ENCODE peak calls at places on chromosomes 1 and 21, in ten cellular contexts. One of them, this sample, is unnamed.

GRCh38 chr1:63317007-63317813 is 5.2 kb upstream of the FOXD3 start:
- DNase-seq in GM19239: peak; percentile 78
- DNase-seq in left kidney: peak; percentile 76
- DNase-seq in stimulated activated CD4-positive, alpha-beta T cell treated with anti-CD3 and anti-CD28 coated beads, Interleukin-2, amount 100 ng/mL, for 48 hours: peak; percentile 53
- DNase-seq in HEK293T: peak; percentile 97
- DNase-seq in Ammon's horn: no peak
- DNase-seq in activated T-cell treated with anti-CD3 and anti-CD28 coated beads, Interleukin-2, amount 50 U/mL, for 72 hours: peak; percentile 84
- DNase-seq in G401: peak; percentile 15
- DNase-seq in posterior cingulate gyrus: no peak
- DNase-seq in HCT116: peak; percentile 78
- DNase-seq in this sample: no peak

GRCh38 chr1:156652992-156653355 is 11.1 kb downstream of the BCAN start:
- DNase-seq in left kidney: no peak
- DNase-seq in G401: no peak
- DNase-seq in GM19239: no peak
- DNase-seq in HEK293T: no peak
- DNase-seq in stimulated activated CD4-positive, alpha-beta T cell treated with anti-CD3 and anti-CD28 coated beads, Interleukin-2, amount 100 ng/mL, for 48 hours: no peak
- DNase-seq in Ammon's horn: no peak
- DNase-seq in HCT116: no peak
- DNase-seq in posterior cingulate gyrus: no peak
- DNase-seq in activated T-cell treated with anti-CD3 and anti-CD28 coated beads, Interleukin-2, amount 50 U/mL, for 72 hours: no peak
- DNase-seq in this sample: no peak

GRCh38 chr1:64061430-64062104 is 141.9 kb upstream of the UBE2U start:
- DNase-seq in stimulated activated CD4-positive, alpha-beta T cell treated with anti-CD3 and anti-CD28 coated beads, Interleukin-2, amount 100 ng/mL, for 48 hours: no peak
- DNase-seq in G401: no peak
- DNase-seq in GM19239: no peak
- DNase-seq in activated T-cell treated with anti-CD3 and anti-CD28 coated beads, Interleukin-2, amount 50 U/mL, for 72 hours: no peak
- DNase-seq in HEK293T: no peak
- DNase-seq in posterior cingulate gyrus: no peak
- DNase-seq in HCT116: no peak
- DNase-seq in left kidney: no peak
- DNase-seq in Ammon's horn: no peak
- DNase-seq in this sample: no peak

GRCh38 chr1:113576271-113576670 is 183.0 kb downstream of the PHTF1 start:
- DNase-seq in posterior cingulate gyrus: no peak
- DNase-seq in GM19239: no peak
- DNase-seq in HEK293T: no peak
- DNase-seq in activated T-cell treated with anti-CD3 and anti-CD28 coated beads, Interleukin-2, amount 50 U/mL, for 72 hours: no peak
- DNase-seq in G401: no peak
- DNase-seq in Ammon's horn: no peak
- DNase-seq in left kidney: no peak
- DNase-seq in HCT116: no peak
- DNase-seq in stimulated activated CD4-positive, alpha-beta T cell treated with anti-CD3 and anti-CD28 coated beads, Interleukin-2, amount 100 ng/mL, for 48 hours: no peak
- DNase-seq in this sample: no peak

GRCh38 chr1:12057382-12057781 is 5.7 kb upstream of the TNFRSF8 start:
- DNase-seq in Ammon's horn: no peak
- DNase-seq in activated T-cell treated with anti-CD3 and anti-CD28 coated beads, Interleukin-2, amount 50 U/mL, for 72 hours: peak; percentile 75
- DNase-seq in GM19239: no peak
- DNase-seq in stimulated activated CD4-positive, alpha-beta T cell treated with anti-CD3 and anti-CD28 coated beads, Interleukin-2, amount 100 ng/mL, for 48 hours: no peak
- DNase-seq in posterior cingulate gyrus: no peak
- DNase-seq in HCT116: no peak
- DNase-seq in HEK293T: no peak
- DNase-seq in G401: no peak
- DNase-seq in left kidney: no peak
- DNase-seq in this sample: no peak

GRCh38 chr1:17994046-17994445 is 113.6 kb upstream of the IGSF21 start:
- DNase-seq in Ammon's horn: no peak
- DNase-seq in GM19239: no peak
- DNase-seq in stimulated activated CD4-positive, alpha-beta T cell treated with anti-CD3 and anti-CD28 coated beads, Interleukin-2, amount 100 ng/mL, for 48 hours: no peak
- DNase-seq in HCT116: no peak
- DNase-seq in HEK293T: no peak
- DNase-seq in left kidney: no peak
- DNase-seq in G401: peak; percentile 44
- DNase-seq in activated T-cell treated with anti-CD3 and anti-CD28 coated beads, Interleukin-2, amount 50 U/mL, for 72 hours: no peak
- DNase-seq in posterior cingulate gyrus: no peak
- DNase-seq in this sample: no peak

GRCh38 chr1:1470626-1471388 is 758 bp upstream of the ATAD3B start:
- DNase-seq in left kidney: peak; percentile 38
- DNase-seq in Ammon's horn: no peak
- DNase-seq in HEK293T: no peak
- DNase-seq in posterior cingulate gyrus: no peak
- DNase-seq in GM19239: no peak
- DNase-seq in HCT116: no peak
- DNase-seq in stimulated activated CD4-positive, alpha-beta T cell treated with anti-CD3 and anti-CD28 coated beads, Interleukin-2, amount 100 ng/mL, for 48 hours: no peak
- DNase-seq in activated T-cell treated with anti-CD3 and anti-CD28 coated beads, Interleukin-2, amount 50 U/mL, for 72 hours: peak; percentile 16
- DNase-seq in G401: peak; percentile 2
- DNase-seq in this sample: no peak

GRCh38 chr1:25563330-25564215 is 20.2 kb downstream of the LDLRAP1 start:
- DNase-seq in Ammon's horn: peak; percentile 98
- DNase-seq in stimulated activated CD4-positive, alpha-beta T cell treated with anti-CD3 and anti-CD28 coated beads, Interleukin-2, amount 100 ng/mL, for 48 hours: no peak
- DNase-seq in left kidney: no peak
- DNase-seq in activated T-cell treated with anti-CD3 and anti-CD28 coated beads, Interleukin-2, amount 50 U/mL, for 72 hours: peak; percentile 53
- DNase-seq in GM19239: no peak
- DNase-seq in G401: no peak
- DNase-seq in HEK293T: no peak
- DNase-seq in posterior cingulate gyrus: peak; percentile 90
- DNase-seq in HCT116: no peak
- DNase-seq in this sample: no peak

GRCh38 chr1:1781526-1781903 is 3.2 kb upstream of the NADK start:
- DNase-seq in activated T-cell treated with anti-CD3 and anti-CD28 coated beads, Interleukin-2, amount 50 U/mL, for 72 hours: no peak
- DNase-seq in left kidney: no peak
- DNase-seq in Ammon's horn: no peak
- DNase-seq in posterior cingulate gyrus: no peak
- DNase-seq in GM19239: no peak
- DNase-seq in HEK293T: no peak
- DNase-seq in G401: no peak
- DNase-seq in HCT116: no peak
- DNase-seq in stimulated activated CD4-positive, alpha-beta T cell treated with anti-CD3 and anti-CD28 coated beads, Interleukin-2, amount 100 ng/mL, for 48 hours: no peak
- DNase-seq in this sample: no peak

GRCh38 chr1:9183441-9183840 is 51.1 kb upstream of the H6PD start:
- DNase-seq in Ammon's horn: no peak
- DNase-seq in left kidney: no peak
- DNase-seq in activated T-cell treated with anti-CD3 and anti-CD28 coated beads, Interleukin-2, amount 50 U/mL, for 72 hours: no peak
- DNase-seq in HCT116: no peak
- DNase-seq in HEK293T: no peak
- DNase-seq in G401: no peak
- DNase-seq in GM19239: no peak
- DNase-seq in posterior cingulate gyrus: no peak
- DNase-seq in stimulated activated CD4-positive, alpha-beta T cell treated with anti-CD3 and anti-CD28 coated beads, Interleukin-2, amount 100 ng/mL, for 48 hours: no peak
- DNase-seq in this sample: no peak

GRCh38 chr1:162663589-162664030 is 31.3 kb downstream of the DDR2 start:
- DNase-seq in left kidney: peak; percentile 16
- DNase-seq in HCT116: no peak
- DNase-seq in activated T-cell treated with anti-CD3 and anti-CD28 coated beads, Interleukin-2, amount 50 U/mL, for 72 hours: no peak
- DNase-seq in posterior cingulate gyrus: no peak
- DNase-seq in stimulated activated CD4-positive, alpha-beta T cell treated with anti-CD3 and anti-CD28 coated beads, Interleukin-2, amount 100 ng/mL, for 48 hours: no peak
- DNase-seq in Ammon's horn: peak; percentile 7
- DNase-seq in HEK293T: no peak
- DNase-seq in G401: no peak
- DNase-seq in GM19239: no peak
- DNase-seq in this sample: no peak

GRCh38 chr1:96388421-96389310 is 332.9 kb upstream of the PTBP2 start:
- DNase-seq in G401: no peak
- DNase-seq in Ammon's horn: no peak
- DNase-seq in stimulated activated CD4-positive, alpha-beta T cell treated with anti-CD3 and anti-CD28 coated beads, Interleukin-2, amount 100 ng/mL, for 48 hours: no peak
- DNase-seq in HCT116: no peak
- DNase-seq in activated T-cell treated with anti-CD3 and anti-CD28 coated beads, Interleukin-2, amount 50 U/mL, for 72 hours: no peak
- DNase-seq in left kidney: peak; percentile 36
- DNase-seq in HEK293T: no peak
- DNase-seq in GM19239: no peak
- DNase-seq in posterior cingulate gyrus: no peak
- DNase-seq in this sample: no peak

GRCh38 chr1:24801169-24801568 is 55.9 kb downstream of the CLIC4 start:
- DNase-seq in Ammon's horn: no peak
- DNase-seq in GM19239: no peak
- DNase-seq in G401: no peak
- DNase-seq in left kidney: no peak
- DNase-seq in HEK293T: no peak
- DNase-seq in activated T-cell treated with anti-CD3 and anti-CD28 coated beads, Interleukin-2, amount 50 U/mL, for 72 hours: no peak
- DNase-seq in stimulated activated CD4-positive, alpha-beta T cell treated with anti-CD3 and anti-CD28 coated beads, Interleukin-2, amount 100 ng/mL, for 48 hours: no peak
- DNase-seq in posterior cingulate gyrus: no peak
- DNase-seq in HCT116: no peak
- DNase-seq in this sample: no peak

GRCh38 chr1:197441990-197442389 is 173.9 kb downstream of the CRB1 start:
- DNase-seq in HCT116: no peak
- DNase-seq in stimulated activated CD4-positive, alpha-beta T cell treated with anti-CD3 and anti-CD28 coated beads, Interleukin-2, amount 100 ng/mL, for 48 hours: no peak
- DNase-seq in left kidney: no peak
- DNase-seq in activated T-cell treated with anti-CD3 and anti-CD28 coated beads, Interleukin-2, amount 50 U/mL, for 72 hours: no peak
- DNase-seq in G401: no peak
- DNase-seq in posterior cingulate gyrus: no peak
- DNase-seq in GM19239: no peak
- DNase-seq in HEK293T: no peak
- DNase-seq in Ammon's horn: peak; percentile 22
- DNase-seq in this sample: no peak

GRCh38 chr1:160085686-160086089 is 4.3 kb downstream of the KCNJ9 start:
- DNase-seq in activated T-cell treated with anti-CD3 and anti-CD28 coated beads, Interleukin-2, amount 50 U/mL, for 72 hours: peak; percentile 85
- DNase-seq in posterior cingulate gyrus: peak; percentile 94
- DNase-seq in G401: peak; percentile 93
- DNase-seq in Ammon's horn: peak; percentile 94
- DNase-seq in left kidney: peak; percentile 89
- DNase-seq in HEK293T: peak; percentile 93
- DNase-seq in stimulated activated CD4-positive, alpha-beta T cell treated with anti-CD3 and anti-CD28 coated beads, Interleukin-2, amount 100 ng/mL, for 48 hours: peak; percentile 75
- DNase-seq in GM19239: peak; percentile 92
- DNase-seq in HCT116: peak; percentile 44
- DNase-seq in this sample: peak; percentile 99

GRCh38 chr1:63777965-63778880 is 4.4 kb downstream of the ROR1 start:
- DNase-seq in left kidney: no peak
- DNase-seq in activated T-cell treated with anti-CD3 and anti-CD28 coated beads, Interleukin-2, amount 50 U/mL, for 72 hours: no peak
- DNase-seq in posterior cingulate gyrus: no peak
- DNase-seq in Ammon's horn: no peak
- DNase-seq in G401: no peak
- DNase-seq in HEK293T: no peak
- DNase-seq in stimulated activated CD4-positive, alpha-beta T cell treated with anti-CD3 and anti-CD28 coated beads, Interleukin-2, amount 100 ng/mL, for 48 hours: no peak
- DNase-seq in GM19239: no peak
- DNase-seq in HCT116: no peak
- DNase-seq in this sample: no peak

GRCh38 chr1:44489481-44489880 is 84.4 kb downstream of the RNF220 start:
- DNase-seq in Ammon's horn: no peak
- DNase-seq in stimulated activated CD4-positive, alpha-beta T cell treated with anti-CD3 and anti-CD28 coated beads, Interleukin-2, amount 100 ng/mL, for 48 hours: no peak
- DNase-seq in GM19239: no peak
- DNase-seq in G401: no peak
- DNase-seq in HCT116: no peak
- DNase-seq in left kidney: no peak
- DNase-seq in HEK293T: no peak
- DNase-seq in posterior cingulate gyrus: no peak
- DNase-seq in activated T-cell treated with anti-CD3 and anti-CD28 coated beads, Interleukin-2, amount 50 U/mL, for 72 hours: no peak
- DNase-seq in this sample: no peak

GRCh38 chr1:210262167-210262896 is 29.7 kb downstream of the SERTAD4 start:
- DNase-seq in left kidney: peak; percentile 68
- DNase-seq in stimulated activated CD4-positive, alpha-beta T cell treated with anti-CD3 and anti-CD28 coated beads, Interleukin-2, amount 100 ng/mL, for 48 hours: no peak
- DNase-seq in HCT116: no peak
- DNase-seq in G401: no peak
- DNase-seq in HEK293T: no peak
- DNase-seq in activated T-cell treated with anti-CD3 and anti-CD28 coated beads, Interleukin-2, amount 50 U/mL, for 72 hours: no peak
- DNase-seq in posterior cingulate gyrus: no peak
- DNase-seq in GM19239: no peak
- DNase-seq in Ammon's horn: no peak
- DNase-seq in this sample: no peak

GRCh38 chr21:37592496-37592895 is 225.9 kb downstream of the DYRK1A start:
- DNase-seq in Ammon's horn: no peak
- DNase-seq in G401: no peak
- DNase-seq in HEK293T: no peak
- DNase-seq in activated T-cell treated with anti-CD3 and anti-CD28 coated beads, Interleukin-2, amount 50 U/mL, for 72 hours: no peak
- DNase-seq in GM19239: no peak
- DNase-seq in HCT116: no peak
- DNase-seq in stimulated activated CD4-positive, alpha-beta T cell treated with anti-CD3 and anti-CD28 coated beads, Interleukin-2, amount 100 ng/mL, for 48 hours: no peak
- DNase-seq in posterior cingulate gyrus: no peak
- DNase-seq in left kidney: no peak
- DNase-seq in this sample: no peak

GRCh38 chr1:16348414-16349182 is 3.7 kb downstream of the FBXO42 start:
- DNase-seq in posterior cingulate gyrus: no peak
- DNase-seq in G401: no peak
- DNase-seq in GM19239: no peak
- DNase-seq in activated T-cell treated with anti-CD3 and anti-CD28 coated beads, Interleukin-2, amount 50 U/mL, for 72 hours: no peak
- DNase-seq in left kidney: no peak
- DNase-seq in stimulated activated CD4-positive, alpha-beta T cell treated with anti-CD3 and anti-CD28 coated beads, Interleukin-2, amount 100 ng/mL, for 48 hours: no peak
- DNase-seq in HEK293T: no peak
- DNase-seq in Ammon's horn: no peak
- DNase-seq in HCT116: no peak
- DNase-seq in this sample: no peak

GRCh38 chr1:111912116-111912515 is 77.4 kb downstream of the KCND3 start:
- DNase-seq in stimulated activated CD4-positive, alpha-beta T cell treated with anti-CD3 and anti-CD28 coated beads, Interleukin-2, amount 100 ng/mL, for 48 hours: no peak
- DNase-seq in G401: no peak
- DNase-seq in activated T-cell treated with anti-CD3 and anti-CD28 coated beads, Interleukin-2, amount 50 U/mL, for 72 hours: no peak
- DNase-seq in HEK293T: no peak
- DNase-seq in GM19239: no peak
- DNase-seq in HCT116: no peak
- DNase-seq in Ammon's horn: no peak
- DNase-seq in posterior cingulate gyrus: no peak
- DNase-seq in left kidney: no peak
- DNase-seq in this sample: no peak

GRCh38 chr1:227942021-227942715 is 5.6 kb downstream of the WNT9A start:
- DNase-seq in left kidney: peak; percentile 75
- DNase-seq in HEK293T: no peak
- DNase-seq in Ammon's horn: no peak
- DNase-seq in stimulated activated CD4-positive, alpha-beta T cell treated with anti-CD3 and anti-CD28 coated beads, Interleukin-2, amount 100 ng/mL, for 48 hours: no peak
- DNase-seq in activated T-cell treated with anti-CD3 and anti-CD28 coated beads, Interleukin-2, amount 50 U/mL, for 72 hours: no peak
- DNase-seq in posterior cingulate gyrus: no peak
- DNase-seq in G401: no peak
- DNase-seq in GM19239: no peak
- DNase-seq in HCT116: no peak
- DNase-seq in this sample: no peak

GRCh38 chr1:152108899-152109222 is 6.4 kb downstream of the TCHH start:
- DNase-seq in Ammon's horn: no peak
- DNase-seq in posterior cingulate gyrus: no peak
- DNase-seq in HCT116: no peak
- DNase-seq in left kidney: peak; percentile 17
- DNase-seq in stimulated activated CD4-positive, alpha-beta T cell treated with anti-CD3 and anti-CD28 coated beads, Interleukin-2, amount 100 ng/mL, for 48 hours: no peak
- DNase-seq in HEK293T: no peak
- DNase-seq in activated T-cell treated with anti-CD3 and anti-CD28 coated beads, Interleukin-2, amount 50 U/mL, for 72 hours: no peak
- DNase-seq in G401: no peak
- DNase-seq in GM19239: no peak
- DNase-seq in this sample: no peak

GRCh38 chr1:96971849-96972602 is 250.4 kb downstream of the PTBP2 start:
- DNase-seq in activated T-cell treated with anti-CD3 and anti-CD28 coated beads, Interleukin-2, amount 50 U/mL, for 72 hours: no peak
- DNase-seq in G401: no peak
- DNase-seq in stimulated activated CD4-positive, alpha-beta T cell treated with anti-CD3 and anti-CD28 coated beads, Interleukin-2, amount 100 ng/mL, for 48 hours: no peak
- DNase-seq in HEK293T: no peak
- DNase-seq in left kidney: no peak
- DNase-seq in Ammon's horn: peak; percentile 7
- DNase-seq in GM19239: no peak
- DNase-seq in posterior cingulate gyrus: no peak
- DNase-seq in HCT116: no peak
- DNase-seq in this sample: no peak

GRCh38 chr1:217647791-217648190 is 16.6 kb downstream of the SPATA17 start:
- DNase-seq in HCT116: no peak
- DNase-seq in posterior cingulate gyrus: no peak
- DNase-seq in left kidney: no peak
- DNase-seq in HEK293T: no peak
- DNase-seq in stimulated activated CD4-positive, alpha-beta T cell treated with anti-CD3 and anti-CD28 coated beads, Interleukin-2, amount 100 ng/mL, for 48 hours: no peak
- DNase-seq in activated T-cell treated with anti-CD3 and anti-CD28 coated beads, Interleukin-2, amount 50 U/mL, for 72 hours: no peak
- DNase-seq in G401: no peak
- DNase-seq in Ammon's horn: no peak
- DNase-seq in GM19239: no peak
- DNase-seq in this sample: no peak

GRCh38 chr21:17396948-17397347 is 115.9 kb upstream of the CXADR start:
- DNase-seq in posterior cingulate gyrus: no peak
- DNase-seq in left kidney: no peak
- DNase-seq in stimulated activated CD4-positive, alpha-beta T cell treated with anti-CD3 and anti-CD28 coated beads, Interleukin-2, amount 100 ng/mL, for 48 hours: no peak
- DNase-seq in HCT116: no peak
- DNase-seq in activated T-cell treated with anti-CD3 and anti-CD28 coated beads, Interleukin-2, amount 50 U/mL, for 72 hours: no peak
- DNase-seq in G401: no peak
- DNase-seq in Ammon's horn: no peak
- DNase-seq in HEK293T: no peak
- DNase-seq in GM19239: no peak
- DNase-seq in this sample: no peak

GRCh38 chr1:55827350-55827749 is 612.2 kb upstream of the USP24 start:
- DNase-seq in HEK293T: no peak
- DNase-seq in posterior cingulate gyrus: no peak
- DNase-seq in activated T-cell treated with anti-CD3 and anti-CD28 coated beads, Interleukin-2, amount 50 U/mL, for 72 hours: no peak
- DNase-seq in Ammon's horn: no peak
- DNase-seq in HCT116: no peak
- DNase-seq in left kidney: peak; percentile 67
- DNase-seq in G401: no peak
- DNase-seq in stimulated activated CD4-positive, alpha-beta T cell treated with anti-CD3 and anti-CD28 coated beads, Interleukin-2, amount 100 ng/mL, for 48 hours: no peak
- DNase-seq in GM19239: no peak
- DNase-seq in this sample: no peak

GRCh38 chr1:227941509-227942020 is 6.2 kb downstream of the WNT9A start:
- DNase-seq in G401: no peak
- DNase-seq in posterior cingulate gyrus: no peak
- DNase-seq in stimulated activated CD4-positive, alpha-beta T cell treated with anti-CD3 and anti-CD28 coated beads, Interleukin-2, amount 100 ng/mL, for 48 hours: no peak
- DNase-seq in HCT116: no peak
- DNase-seq in activated T-cell treated with anti-CD3 and anti-CD28 coated beads, Interleukin-2, amount 50 U/mL, for 72 hours: no peak
- DNase-seq in HEK293T: no peak
- DNase-seq in Ammon's horn: no peak
- DNase-seq in GM19239: no peak
- DNase-seq in left kidney: peak; percentile 75
- DNase-seq in this sample: no peak